ENCODE peak calls at places on chromosomes 4 and X, in eight cellular contexts. W is fibroblast of the aortic adventitia, N is epithelial cell of esophagus, I is HFF-Myc, P is uterus, U is GM23338, Q is GM13977, O is progenitor cell of endocrine pancreas. V is an unnamed sample.

GRCh38 chrX:53356186-53356585 is 66.3 kb downstream of the SMC1A start:
- DNase-seq in W (no peak), N (peak), I (no peak), P (no peak), U (peak), Q (no peak), O (no peak), V (no peak)

GRCh38 chr4:4426511-4427477 is 39.9 kb downstream of the NSG1 start:
- DNase-seq in W (no peak), N (no peak), I (no peak), P (peak), U (peak), Q (no peak), O (no peak), V (no peak)

GRCh38 chr4:134627386-134627785 is 425.8 kb upstream of the PABPC4L start:
- DNase-seq in W (no peak), N (no peak), I (no peak), P (no peak), U (no peak), Q (no peak), O (no peak), V (no peak)

GRCh38 chrX:150570512-150570911 is 2.1 kb downstream of the MTM1 start:
- DNase-seq in W (no peak), N (no peak), I (no peak), P (no peak), U (no peak), Q (no peak), O (no peak), V (no peak)

GRCh38 chr4:123398151-123398802 is 1.7 kb downstream of the SPRY1 start:
- DNase-seq in W (peak), N (peak), I (no peak), P (peak), U (peak), Q (peak), O (peak), V (peak)

GRCh38 chr4:147463065-147463464 is 17.8 kb upstream of the EDNRA start:
- DNase-seq in W (no peak), N (no peak), I (no peak), P (no peak), U (no peak), Q (no peak), O (no peak), V (no peak)

GRCh38 chr4:35818520-35818919 is 425.8 kb downstream of the ARAP2 start:
- DNase-seq in W (no peak), N (peak), I (no peak), P (no peak), U (no peak), Q (no peak), O (no peak), V (no peak)

GRCh38 chrX:51776851-51777250 is 33.6 kb downstream of the GSPT2 start:
- DNase-seq in W (no peak), N (no peak), I (no peak), P (no peak), U (no peak), Q (no peak), O (no peak), V (no peak)

GRCh38 chr4:152864361-152864760 is 71.8 kb upstream of the FHDC1 start:
- DNase-seq in W (no peak), N (peak), I (no peak), P (no peak), U (no peak), Q (no peak), O (no peak), V (no peak)

GRCh38 chr4:151671541-151672059 is 89.2 kb downstream of the GATB start:
- DNase-seq in W (no peak), N (no peak), I (no peak), P (no peak), U (no peak), Q (no peak), O (no peak), V (no peak)

GRCh38 chr4:116599859-116600258 is 485.5 kb downstream of the TRAM1L1 start:
- DNase-seq in W (no peak), N (no peak), I (no peak), P (no peak), U (peak), Q (no peak), O (no peak), V (no peak)

GRCh38 chr4:113183032-113183573 is 133.7 kb downstream of the ANK2 start:
- DNase-seq in W (no peak), N (no peak), I (no peak), P (no peak), U (no peak), Q (no peak), O (no peak), V (no peak)

GRCh38 chr4:113222006-113222405 is 172.6 kb downstream of the ANK2 start:
- DNase-seq in W (peak), N (no peak), I (no peak), P (no peak), U (no peak), Q (no peak), O (no peak), V (no peak)

GRCh38 chrX:39012561-39013209 is 211.4 kb downstream of the MID1IP1 start:
- DNase-seq in W (peak), N (no peak), I (no peak), P (no peak), U (peak), Q (no peak), O (no peak), V (no peak)

GRCh38 chr4:22997358-22998224 is 304.9 kb downstream of the GBA3 start:
- DNase-seq in W (no peak), N (no peak), I (no peak), P (no peak), U (no peak), Q (no peak), O (no peak), V (no peak)

GRCh38 chr4:100981447-100982204 is 365.7 kb downstream of the PPP3CA start:
- DNase-seq in W (peak), N (peak), I (no peak), P (no peak), U (no peak), Q (no peak), O (no peak), V (no peak)

GRCh38 chr4:138821321-138821720 is 194.3 kb upstream of the NOCT start:
- DNase-seq in W (no peak), N (no peak), I (no peak), P (no peak), U (no peak), Q (no peak), O (no peak), V (no peak)

GRCh38 chr4:123853651-123854050 is 457.1 kb downstream of the SPRY1 start:
- DNase-seq in W (no peak), N (no peak), I (no peak), P (no peak), U (no peak), Q (no peak), O (no peak), V (no peak)

GRCh38 chr4:120466429-120466828 is 399.8 kb upstream of the MAD2L1 start:
- DNase-seq in W (no peak), N (no peak), I (no peak), P (no peak), U (peak), Q (no peak), O (no peak), V (no peak)

GRCh38 chr4:48913346-48913745 is 6.8 kb upstream of the OCIAD2 start:
- DNase-seq in W (peak), N (peak), I (peak), P (peak), U (no peak), Q (no peak), O (no peak), V (peak)

GRCh38 chr4:610411-611261 is 14.7 kb upstream of the PDE6B start:
- DNase-seq in W (peak), N (peak), I (peak), P (no peak), U (no peak), Q (no peak), O (no peak), V (no peak)

GRCh38 chr4:47209833-47210232 is 178.5 kb downstream of the GABRB1 start:
- DNase-seq in W (peak), N (peak), I (no peak), P (no peak), U (no peak), Q (no peak), O (no peak), V (no peak)

GRCh38 chr4:10458190-10458589 is 964 bp upstream of the ZNF518B start:
- DNase-seq in W (no peak), N (no peak), I (no peak), P (no peak), U (peak), Q (no peak), O (no peak), V (no peak)

GRCh38 chr4:2087170-2087569 is 28.0 kb downstream of the NAT8L start:
- DNase-seq in W (no peak), N (no peak), I (no peak), P (no peak), U (peak), Q (no peak), O (no peak), V (no peak)
- TF ChIP-seq CTCF in W (peak), N (peak), I (peak), P (no peak), U (no peak), Q (no peak), O (no peak), V (no peak)

GRCh38 chr4:37983951-37984350 is 23.8 kb downstream of the PTTG2 start:
- DNase-seq in W (no peak), N (no peak), I (no peak), P (no peak), U (no peak), Q (no peak), O (no peak), V (no peak)

GRCh38 chr4:37981844-37982720 is 21.9 kb downstream of the PTTG2 start:
- DNase-seq in W (peak), N (no peak), I (no peak), P (no peak), U (no peak), Q (no peak), O (no peak), V (peak)

GRCh38 chr4:37981425-37981824 is 21.2 kb downstream of the PTTG2 start:
- DNase-seq in W (no peak), N (no peak), I (no peak), P (no peak), U (no peak), Q (no peak), O (no peak), V (no peak)

GRCh38 chr4:37985730-37986275 is 25.6 kb downstream of the PTTG2 start:
- DNase-seq in W (no peak), N (no peak), I (no peak), P (no peak), U (no peak), Q (no peak), O (no peak), V (no peak)

GRCh38 chr4:37982736-37983135 is 22.5 kb downstream of the PTTG2 start:
- DNase-seq in W (no peak), N (peak), I (no peak), P (no peak), U (no peak), Q (no peak), O (no peak), V (no peak)
- TF ChIP-seq CTCF in W (no peak), N (no peak), I (no peak), P (no peak), U (no peak), Q (no peak), O (no peak), V (no peak)

GRCh38 chr4:6427439-6428090 is 44.8 kb downstream of the PPP2R2C start:
- DNase-seq in W (no peak), N (no peak), I (no peak), P (no peak), U (peak), Q (no peak), O (no peak), V (no peak)
- TF ChIP-seq CTCF in W (no peak), N (no peak), I (no peak), P (no peak), U (peak), Q (no peak), O (peak), V (peak)

GRCh38 chr4:140326395-140326993 is 47.0 kb upstream of the SCOC start:
- DNase-seq in W (peak), N (peak), I (peak), P (peak), U (peak), Q (no peak), O (no peak), V (no peak)
- TF ChIP-seq CTCF in W (peak), N (peak), I (peak), P (peak), U (peak), Q (peak), O (peak), V (peak)

GRCh38 chrX:49072712-49073095 is 1.1 kb downstream of the PRAF2 start:
- DNase-seq in W (no peak), N (no peak), I (no peak), P (no peak), U (no peak), Q (no peak), O (no peak), V (no peak)

GRCh38 chrX:49073641-49074575 is at the start of gene PRAF2:
- DNase-seq in W (peak), N (peak), I (peak), P (peak), U (peak), Q (peak), O (peak), V (peak)

GRCh38 chrX:49077941-49078340 is 1.7 kb downstream of the WDR45 start:
- DNase-seq in W (no peak), N (no peak), I (no peak), P (no peak), U (no peak), Q (no peak), O (no peak), V (no peak)

GRCh38 chrX:49071877-49072711 is 1.7 kb downstream of the PRAF2 start:
- DNase-seq in W (peak), N (peak), I (no peak), P (peak), U (peak), Q (no peak), O (no peak), V (peak)

GRCh38 chrX:49075347-49075746 is 1.5 kb upstream of the PRAF2 start:
- DNase-seq in W (no peak), N (no peak), I (no peak), P (no peak), U (no peak), Q (no peak), O (no peak), V (no peak)
- TF ChIP-seq CTCF in W (no peak), N (no peak), I (no peak), P (no peak), U (no peak), Q (no peak), O (peak), V (no peak)

DNA sequence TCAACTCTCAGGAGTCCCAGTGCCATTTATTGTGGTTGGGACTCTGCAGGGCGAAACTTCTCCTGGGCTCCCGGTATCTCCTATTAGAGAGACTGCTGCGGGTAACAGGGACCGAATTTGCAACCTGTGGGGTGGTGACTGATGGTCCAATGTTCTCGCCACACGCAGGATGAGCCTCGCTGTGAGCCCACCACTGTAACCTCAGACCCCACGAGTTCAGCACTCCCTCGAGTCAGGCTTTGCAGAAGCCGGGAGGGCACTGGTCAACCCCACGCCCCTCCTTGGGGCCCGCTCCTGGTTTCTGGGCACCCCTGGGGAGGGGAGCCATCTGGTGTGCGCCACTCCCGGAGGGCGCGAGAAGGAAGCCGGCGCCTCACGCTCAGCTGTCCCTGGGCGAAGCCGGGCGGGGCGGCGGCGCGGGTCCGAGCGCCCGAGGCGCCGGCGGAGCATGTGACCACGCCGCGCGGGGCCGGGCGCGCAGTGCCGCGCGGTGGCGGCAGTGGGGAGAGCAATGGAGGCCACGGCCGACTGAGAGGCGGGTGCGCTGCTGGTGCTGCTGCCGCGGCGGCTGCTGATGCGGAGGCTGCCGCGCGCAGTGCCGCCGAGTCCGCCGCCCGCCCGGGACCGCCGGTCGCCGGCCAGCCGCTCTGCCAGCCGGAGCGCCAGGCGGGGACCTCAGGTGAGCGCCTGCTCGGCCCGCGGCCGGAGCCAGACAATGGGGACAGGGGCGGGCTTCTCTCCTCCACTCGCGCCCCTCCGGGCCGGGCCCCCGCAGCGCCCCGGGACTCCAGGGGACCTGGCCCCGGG is 100.1 kb downstream of the CEP135 start:
- DNase-seq in W (peak), N (peak), I (no peak), P (peak), U (peak), Q (peak), O (peak), V (peak)
- TF ChIP-seq CTCF in W (peak), N (peak), I (no peak), P (peak), U (no peak), Q (peak), O (peak), V (peak)

DNA sequence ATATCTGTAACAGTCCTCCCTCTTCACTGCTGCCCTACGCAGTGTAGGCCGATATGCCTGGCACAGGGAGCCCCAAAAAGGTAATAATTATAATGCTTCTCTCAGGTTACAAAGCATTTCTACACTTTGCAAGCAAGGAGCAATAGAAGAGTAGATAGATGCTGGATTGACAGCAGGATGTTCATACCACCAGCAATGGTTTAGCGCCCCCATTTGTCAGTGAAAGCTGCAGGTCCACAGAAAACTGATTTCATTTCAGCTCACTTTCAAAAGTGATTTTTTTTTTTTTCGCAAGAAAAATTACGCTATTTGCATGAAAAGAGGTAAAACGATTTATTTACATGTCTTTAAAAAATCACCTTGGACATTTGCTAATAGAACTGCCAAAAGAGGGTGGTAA is 34.5 kb downstream of the HPF1 start:
- DNase-seq in W (no peak), N (peak), I (no peak), P (no peak), U (peak), Q (no peak), O (no peak), V (no peak)
- TF ChIP-seq CTCF in W (no peak), N (no peak), I (peak), P (no peak), U (peak), Q (no peak), O (no peak), V (peak)

GRCh38 chr4:73311428-73311827 is 52.8 kb upstream of the ANKRD17 start:
- DNase-seq in W (peak), N (peak), I (no peak), P (no peak), U (peak), Q (no peak), O (no peak), V (no peak)
- TF ChIP-seq CTCF in W (peak), N (peak), I (no peak), P (no peak), U (peak), Q (peak), O (peak), V (no peak)

DNA sequence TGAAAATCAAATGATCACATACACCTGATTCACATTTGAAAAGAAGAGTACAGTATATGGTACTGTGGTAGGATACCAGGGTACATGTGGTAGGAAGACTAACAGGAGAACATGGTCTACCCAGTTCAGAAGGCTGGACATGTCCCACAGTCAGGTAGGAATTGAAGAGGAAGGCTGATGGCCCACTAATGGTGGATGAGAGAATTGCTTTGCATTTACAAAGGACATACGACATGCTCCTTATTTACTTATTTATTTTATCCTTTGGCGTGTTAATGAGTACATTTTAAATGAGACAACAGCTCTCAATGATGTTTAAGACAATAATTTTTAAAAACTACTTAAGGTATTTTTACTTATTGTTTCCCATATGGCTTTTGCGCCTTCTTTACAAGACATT is 106.7 kb upstream of the BMP2K start:
- DNase-seq in W (no peak), N (no peak), I (no peak), P (no peak), U (peak), Q (no peak), O (no peak), V (no peak)
- TF ChIP-seq CTCF in W (peak), N (peak), I (no peak), P (no peak), U (peak), Q (no peak), O (peak), V (no peak)

GRCh38 chrX:30141966-30142365 is 73.4 kb upstream of the MAGEB2 start:
- DNase-seq in W (peak), N (peak), I (no peak), P (no peak), U (peak), Q (peak), O (no peak), V (no peak)
- TF ChIP-seq CTCF in W (peak), N (peak), I (no peak), P (no peak), U (peak), Q (peak), O (peak), V (no peak)